ENCODE peak calls at places on chromosomes 11 and 22, in six cellular contexts. E is A549; R is fibroblast of lung; S is CD8-positive, alpha-beta T cell; D is GM12864; B is IMR-90. L is an unnamed sample.

GRCh38 chr22:39055658-39056057 is 15.0 kb downstream of the APOBEC3F start:
- DNase-seq in B (no peak), E (no peak), D (no peak), S (no peak), R (no peak), L (no peak)

GRCh38 chr11:102476812-102477211 is 24.2 kb upstream of the TMEM123 start:
- DNase-seq in R (no peak), S (peak), E (no peak), D (no peak), B (peak), L (no peak)

GRCh38 chr11:68116892-68117435 is 4.2 kb downstream of the CHKA start:
- DNase-seq in D (no peak), R (no peak), B (no peak), S (no peak), E (no peak), L (no peak)

GRCh38 chr11:30860970-30861369 is 274.8 kb upstream of the MPPED2 start:
- DNase-seq in B (no peak), E (no peak), S (no peak), R (no peak), D (no peak), L (no peak)

GRCh38 chr22:28009272-28009827 is 90.3 kb upstream of the PITPNB start:
- DNase-seq in E (peak), S (peak), R (peak), D (peak), B (peak), L (peak)

GRCh38 chr22:25029181-25029580 is 76.7 kb downstream of the KIAA1671 start:
- DNase-seq in S (no peak), R (no peak), D (no peak), B (no peak), E (no peak), L (no peak)

GRCh38 chr22:28198692-28199091 is 279.6 kb upstream of the PITPNB start:
- DNase-seq in B (no peak), R (no peak), S (no peak), D (no peak), E (no peak), L (no peak)

GRCh38 chr22:23107487-23108323 is 34.1 kb downstream of the RSPH14 start:
- DNase-seq in E (no peak), D (no peak), R (no peak), S (no peak), B (no peak), L (no peak)

GRCh38 chr11:22193348-22194051 is 615 bp downstream of the ANO5 start:
- DNase-seq in R (no peak), S (no peak), E (peak), D (no peak), B (no peak), L (no peak)

GRCh38 chr11:75896843-75897419 is 81.9 kb downstream of the UVRAG start:
- DNase-seq in E (peak), S (no peak), D (no peak), R (peak), B (peak), L (peak)

GRCh38 chr11:124538019-124538418 is 5.4 kb downstream of the OR8B12 start:
- DNase-seq in S (no peak), D (no peak), R (peak), E (no peak), B (peak), L (peak)

GRCh38 chr11:126416542-126417090 is 61.1 kb downstream of the ST3GAL4 start:
- DNase-seq in S (peak), D (no peak), E (no peak), R (peak), B (peak), L (peak)

GRCh38 chr11:12069053-12069676 is 41.2 kb upstream of the MICAL2 start:
- DNase-seq in R (no peak), S (no peak), E (no peak), D (no peak), B (no peak), L (no peak)

GRCh38 chr11:76512851-76513653 is 68.2 kb downstream of the EMSY start:
- DNase-seq in E (no peak), R (peak), S (no peak), D (no peak), B (peak), L (peak)

GRCh38 chr11:107457205-107457557 is 444 bp downstream of the CWF19L2 start:
- DNase-seq in E (peak), R (no peak), S (peak), D (peak), B (peak), L (no peak)

DNA sequence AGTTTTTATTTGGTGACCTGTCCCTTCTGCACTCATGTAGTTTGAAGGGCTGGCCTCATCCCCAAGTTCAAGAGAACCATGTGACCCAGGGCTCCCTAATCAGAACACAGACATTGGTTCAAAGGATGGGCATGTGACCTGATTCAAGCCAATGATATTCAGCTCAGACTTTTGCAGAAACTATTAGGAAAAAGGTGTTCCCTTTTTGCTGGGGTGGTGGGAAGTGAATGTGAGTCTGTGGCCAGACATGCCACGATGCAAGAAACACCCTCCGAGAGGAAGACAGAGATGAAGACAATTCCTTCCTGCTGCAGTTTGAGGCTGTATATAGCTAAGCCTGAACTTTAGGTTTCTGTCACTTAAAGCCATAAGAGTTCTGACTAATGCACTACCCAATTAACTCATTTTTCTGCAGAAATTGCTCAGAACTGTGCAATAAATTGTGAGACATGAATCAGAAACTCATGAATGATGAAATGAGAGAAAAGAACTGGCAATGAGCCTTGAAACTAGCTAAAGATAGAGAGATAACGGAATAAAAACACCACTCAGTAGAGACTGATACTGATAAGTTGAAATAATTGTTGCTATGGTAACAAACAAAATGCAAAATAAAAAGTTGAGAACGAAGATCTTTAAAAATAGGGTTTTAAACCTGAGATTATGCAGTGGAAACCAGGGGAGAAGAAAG is 9.2 kb upstream of the MAPK1 start:
- DNase-seq in R (peak), E (no peak), D (no peak), B (peak), S (no peak), L (peak)
- H3K4me3 ChIP-seq in R (no peak), E (no peak), D (no peak), B (no peak), S (no peak), L (no peak)

DNA sequence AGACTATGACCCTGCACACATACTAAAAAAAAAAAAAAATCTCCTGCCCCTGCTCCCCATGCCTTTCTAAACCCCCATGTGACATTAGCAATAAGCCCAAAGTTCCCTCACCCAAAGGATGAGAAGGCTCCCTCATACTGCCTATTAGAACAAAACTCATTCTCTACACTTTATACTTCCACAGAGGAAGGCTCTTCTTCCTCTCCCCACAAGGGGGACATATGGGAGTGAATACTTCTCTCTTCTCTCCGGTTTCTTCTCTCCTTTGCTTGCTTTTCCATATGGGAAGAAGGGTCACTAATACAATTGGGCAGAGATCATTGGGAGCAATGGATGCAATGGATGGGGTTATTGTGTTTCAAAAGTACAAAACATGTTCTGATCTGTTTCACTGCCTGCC is 3.3 kb downstream of the OR52L1 start:
- DNase-seq in E (no peak), B (no peak), D (no peak), S (no peak), R (no peak), L (no peak)
- TF ChIP-seq CTCF in E (no peak), B (no peak), D (peak), S (no peak), R (no peak), L (no peak)

GRCh38 chr11:1086171-1087102 is 11.8 kb downstream of the MUC2 start:
- DNase-seq in S (no peak), R (no peak), B (no peak), E (no peak), D (no peak), L (no peak)
- H3K4me3 ChIP-seq in S (no peak), R (no peak), B (no peak), E (no peak), D (no peak), L (no peak)

DNA sequence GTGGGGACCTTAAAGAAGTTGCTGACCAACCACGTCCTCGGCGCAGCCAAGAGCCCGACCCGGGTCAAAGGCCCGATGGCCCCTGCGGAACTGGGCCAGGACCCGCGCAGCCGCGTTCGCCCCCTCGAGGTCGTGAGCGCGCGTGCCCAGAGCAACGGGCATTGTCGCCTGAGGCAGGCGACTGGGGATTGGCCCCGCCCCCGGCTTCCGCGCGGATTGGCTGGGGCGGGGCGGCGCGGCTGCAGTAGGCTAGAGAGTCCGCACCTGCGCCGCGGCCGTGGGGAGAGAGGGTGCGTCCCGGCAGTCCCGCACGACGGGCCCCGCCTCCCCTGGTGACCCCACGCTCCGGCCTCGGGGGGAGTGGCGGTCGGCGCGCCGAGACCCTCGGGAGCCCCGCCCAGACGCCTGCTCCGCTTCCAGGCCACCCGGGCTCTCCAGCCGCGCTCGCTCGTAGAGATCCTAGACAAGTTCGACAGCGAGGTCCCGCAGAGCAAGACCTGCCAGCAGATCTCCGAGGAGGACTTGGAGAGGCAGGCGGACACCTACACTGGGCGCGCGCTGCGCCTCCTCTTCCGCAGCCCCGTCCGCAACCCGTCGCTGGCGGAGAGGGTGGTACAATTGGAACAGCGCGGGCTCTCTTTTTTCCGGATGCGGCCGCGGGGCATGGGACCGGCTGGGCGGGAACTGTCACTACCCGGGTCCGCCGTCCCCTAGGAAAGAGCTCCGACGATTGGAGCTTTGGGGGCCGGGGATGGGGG is 8.3 kb upstream of the PPIL2 start:
- DNase-seq in E (peak), B (peak), R (peak), S (peak), D (no peak), L (peak)
- TF ChIP-seq CTCF in E (no peak), B (no peak), R (no peak), S (peak), D (peak), L (no peak)

GRCh38 chr11:27295928-27296327 is 67.1 kb downstream of the CCDC34 start:
- DNase-seq in S (no peak), E (no peak), B (no peak), D (no peak), R (no peak), L (no peak)
- H3K4me3 ChIP-seq in S (no peak), E (no peak), B (no peak), D (no peak), R (no peak), L (no peak)

DNA sequence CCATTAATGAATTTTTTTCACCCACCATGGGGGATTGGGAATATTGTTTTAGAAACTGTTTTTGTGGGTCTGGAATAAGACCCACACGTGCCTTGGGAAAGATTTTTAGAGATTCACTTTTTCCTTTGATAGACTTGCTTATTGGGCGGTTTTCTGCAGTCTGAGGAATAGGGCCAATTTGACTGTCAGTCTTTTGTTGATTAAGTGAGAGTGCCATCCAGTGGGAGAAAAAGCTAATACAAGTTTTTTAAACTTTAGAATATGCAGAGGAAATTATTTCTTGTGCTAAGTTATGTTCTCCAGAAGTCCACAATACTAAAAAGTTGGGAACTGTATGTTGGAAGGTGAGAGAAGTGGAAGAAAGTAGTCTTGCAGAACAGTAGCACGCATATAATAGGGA is 56.1 kb downstream of the PRMT3 start:
- DNase-seq in B (peak), S (no peak), D (no peak), E (peak), R (peak), L (peak)
- TF ChIP-seq CTCF in B (peak), S (peak), D (peak), E (peak), R (peak), L (peak)

DNA sequence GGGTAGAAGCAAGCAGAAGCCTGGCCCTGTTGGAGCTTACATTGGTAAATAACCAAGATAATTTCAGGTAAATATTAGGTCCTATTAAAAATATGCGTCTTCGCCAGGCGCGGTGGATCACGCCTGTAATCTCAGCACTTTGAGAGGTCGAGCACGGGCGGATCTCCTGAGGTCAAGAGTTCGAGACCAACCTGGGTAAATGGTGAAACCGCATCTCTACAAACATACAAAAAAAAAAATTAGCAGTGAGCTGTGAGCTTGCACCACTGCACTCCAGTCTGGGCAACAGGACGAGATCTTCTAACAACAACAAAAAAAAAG is 529 bp upstream of the SULT4A1 start:
- DNase-seq in D (no peak), E (no peak), R (no peak), B (no peak), S (no peak), L (no peak)
- H3K4me3 ChIP-seq in D (no peak), E (peak), R (no peak), B (no peak), S (no peak), L (no peak)

DNA sequence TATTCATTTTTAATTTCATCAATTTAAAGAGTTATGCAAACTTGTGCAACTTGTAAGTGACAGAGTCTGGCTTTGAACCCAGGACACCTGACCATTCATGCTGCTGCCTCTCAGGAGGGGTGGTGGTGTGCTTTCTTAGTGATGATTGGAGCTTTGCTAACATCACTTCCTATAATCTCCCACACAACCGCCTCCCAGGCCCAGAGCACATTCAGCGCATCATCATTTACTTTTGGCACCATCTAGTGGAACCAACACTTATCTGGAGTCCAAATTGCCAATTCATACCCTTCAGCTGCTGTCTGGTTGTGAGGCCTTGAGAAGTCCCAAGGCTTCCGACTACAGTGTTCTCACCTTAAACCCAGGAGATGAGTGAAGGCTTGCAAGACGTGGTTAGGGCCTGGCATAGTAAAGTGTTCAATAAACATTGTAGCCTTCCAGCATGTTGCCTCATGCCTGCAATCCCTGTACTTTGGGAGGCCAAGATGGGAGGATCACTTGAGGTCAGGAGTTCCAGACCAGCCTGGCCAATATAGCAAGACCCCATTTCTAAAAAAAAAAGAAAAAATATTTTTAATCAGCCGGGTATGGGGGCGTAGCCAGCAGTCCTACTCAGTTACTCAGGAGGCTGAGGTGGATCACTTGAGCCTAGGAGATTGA is 1.1 kb upstream of the TTLL1 start:
- DNase-seq in S (peak), E (peak), B (peak), R (peak), D (peak), L (peak)
- TF ChIP-seq CTCF in S (peak), E (peak), B (peak), R (peak), D (peak), L (peak)